ENCODE peak calls at places on chromosome 3, in seven cellular contexts. P, X, O, F, U, C and G are unnamed samples.

GRCh38 chr3:112688085-112688769 is 47.3 kb upstream of the CCDC80 start:
- DNase-seq in F (no peak), O (no peak), P (no peak), C (no peak), X (no peak), U (no peak), G (no peak)

GRCh38 chr3:126567696-126568438 is 9.1 kb upstream of the C3orf22 start:
- DNase-seq in X (no peak), U (no peak), C (no peak), O (no peak), P (no peak), F (no peak), G (no peak)

GRCh38 chr3:133487920-133488540 is 85.5 kb upstream of the CDV3 start:
- DNase-seq in X (peak), P (no peak), C (peak), O (peak), U (peak), F (peak), G (no peak)

GRCh38 chr3:126132751-126133511 is 47.5 kb downstream of the ALDH1L1 start:
- DNase-seq in O (no peak), X (peak), P (no peak), U (no peak), C (peak), F (no peak), G (no peak)

GRCh38 chr3:51969841-51970240 is 2.6 kb upstream of the PCBP4 start:
- DNase-seq in C (no peak), F (no peak), P (no peak), U (no peak), O (no peak), X (no peak), G (no peak)

GRCh38 chr3:151169700-151170224 is 33.3 kb downstream of the GPR171 start:
- DNase-seq in F (peak), C (peak), U (peak), X (no peak), O (no peak), P (peak), G (no peak)

GRCh38 chr3:49519266-49519665 is 35.0 kb upstream of the BSN start:
- DNase-seq in C (no peak), O (no peak), P (peak), X (peak), F (no peak), U (no peak), G (peak)

GRCh38 chr3:128170866-128171516 is 17.7 kb downstream of the EEFSEC start:
- DNase-seq in X (peak), C (no peak), P (peak), O (no peak), U (no peak), F (no peak), G (peak)

GRCh38 chr3:158747417-158747816 is 15.2 kb upstream of the RARRES1 start:
- DNase-seq in O (no peak), C (no peak), X (no peak), P (no peak), F (no peak), U (no peak), G (no peak)

GRCh38 chr3:15781637-15782402 is 16.0 kb downstream of the ANKRD28 start:
- DNase-seq in C (no peak), P (no peak), U (no peak), O (no peak), X (no peak), F (no peak), G (no peak)

GRCh38 chr3:152870027-152870426 is 35.1 kb downstream of the P2RY1 start:
- DNase-seq in C (no peak), X (no peak), O (no peak), U (no peak), F (no peak), P (no peak), G (no peak)

GRCh38 chr3:48504051-48504946 is at the start of gene SHISA5:
- DNase-seq in O (peak), P (peak), U (peak), F (peak), C (no peak), X (peak), G (peak)

GRCh38 chr3:146747928-146748327 is 142.8 kb upstream of the PLSCR5 start:
- DNase-seq in F (no peak), U (no peak), C (peak), O (no peak), X (peak), P (peak), G (no peak)

GRCh38 chr3:129701161-129701560 is 94.7 kb upstream of the PLXND1 start:
- DNase-seq in X (no peak), C (no peak), O (no peak), P (no peak), U (no peak), F (no peak), G (no peak)

GRCh38 chr3:63450634-63451363 is 172.7 kb downstream of the SYNPR start:
- DNase-seq in X (no peak), U (no peak), C (no peak), O (no peak), P (no peak), F (no peak), G (no peak)

GRCh38 chr3:129122697-129123055 is 1.1 kb upstream of the RAB43 start:
- DNase-seq in P (no peak), U (no peak), F (no peak), C (no peak), X (no peak), O (no peak), G (no peak)

GRCh38 chr3:57803647-57804081 is 47.6 kb downstream of the SLMAP start:
- DNase-seq in F (no peak), O (no peak), U (no peak), C (no peak), X (peak), P (peak), G (no peak)

GRCh38 chr3:46386206-46386605 is 15.5 kb downstream of the CCR5 start:
- DNase-seq in F (no peak), U (no peak), C (no peak), O (no peak), X (peak), P (no peak), G (peak)

GRCh38 chr3:40631341-40631995 is 106.7 kb downstream of the ZNF621 start:
- DNase-seq in U (no peak), F (no peak), C (no peak), P (no peak), O (no peak), X (no peak), G (no peak)

GRCh38 chr3:127448671-127449070 is 141.9 kb downstream of the TPRA1 start:
- DNase-seq in C (no peak), P (no peak), O (no peak), F (no peak), U (no peak), X (no peak), G (no peak)

GRCh38 chr3:28315711-28316110 is 32.8 kb upstream of the ZCWPW2 start:
- DNase-seq in C (no peak), U (no peak), F (no peak), P (no peak), X (no peak), O (no peak), G (no peak)

GRCh38 chr3:123310741-123311140 is 109.0 kb downstream of the SEC22A start:
- DNase-seq in X (no peak), U (no peak), F (no peak), C (no peak), O (no peak), P (no peak), G (no peak)

GRCh38 chr3:128851601-128852000 is 27.8 kb upstream of the ACAD9 start:
- DNase-seq in P (no peak), C (no peak), X (no peak), F (no peak), O (no peak), U (no peak), G (no peak)

GRCh38 chr3:175475765-175476164 is 616.6 kb downstream of the NAALADL2 start:
- DNase-seq in X (no peak), F (no peak), P (no peak), U (no peak), C (no peak), O (no peak), G (no peak)

GRCh38 chr3:86895202-86895601 is 95.7 kb downstream of the VGLL3 start:
- DNase-seq in U (no peak), X (no peak), F (no peak), C (no peak), P (no peak), O (no peak), G (no peak)

GRCh38 chr3:101720851-101721649 is 3.4 kb upstream of the CEP97 start:
- DNase-seq in F (peak), X (no peak), P (no peak), C (peak), O (no peak), U (no peak), G (no peak)

GRCh38 chr3:28680050-28680449 is 331.4 kb upstream of the AZI2 start:
- DNase-seq in X (no peak), P (no peak), C (no peak), U (no peak), O (no peak), F (no peak), G (no peak)

GRCh38 chr3:132730891-132731580 is 8.8 kb upstream of the NPHP3 start:
- DNase-seq in U (no peak), F (no peak), C (peak), O (no peak), P (peak), X (peak), G (no peak)